ENCODE peak calls at places on chromosomes 4 and X, in nine cellular contexts. One of them, this sample, is unnamed.

GRCh38 chr4:140076307-140076706 is 77.7 kb downstream of the MAML3 start:
- DNase-seq in DMS153: no peak
- DNase-seq in nucleus accumbens: no peak
- DNase-seq in GM04504: no peak
- DNase-seq in NCI-H446 treated with DMSO at 0.1 percent for 48 hours: no peak
- DNase-seq in CD4-positive, alpha-beta T cell: no peak
- DNase-seq in smooth muscle cell of the brain vasculature: no peak
- DNase-seq in A673: no peak
- DNase-seq in NAMALWA: no peak
- DNase-seq in this sample: no peak

GRCh38 chr4:93827272-93827947 is 1.1 kb upstream of the ATOH1 start:
- DNase-seq in DMS153: no peak
- DNase-seq in nucleus accumbens: no peak
- DNase-seq in GM04504: no peak
- DNase-seq in NCI-H446 treated with DMSO at 0.1 percent for 48 hours: no peak
- DNase-seq in CD4-positive, alpha-beta T cell: no peak
- DNase-seq in smooth muscle cell of the brain vasculature: no peak
- DNase-seq in A673: no peak
- DNase-seq in NAMALWA: no peak
- DNase-seq in this sample: no peak

GRCh38 chr4:16827045-16827444 is 71.4 kb downstream of the LDB2 start:
- DNase-seq in DMS153: no peak
- DNase-seq in nucleus accumbens: no peak
- DNase-seq in GM04504: no peak
- DNase-seq in NCI-H446 treated with DMSO at 0.1 percent for 48 hours: no peak
- DNase-seq in CD4-positive, alpha-beta T cell: no peak
- DNase-seq in smooth muscle cell of the brain vasculature: no peak
- DNase-seq in A673: no peak
- DNase-seq in NAMALWA: no peak
- DNase-seq in this sample: no peak

GRCh38 chr4:165515201-165515600 is 136.4 kb downstream of the CPE start:
- DNase-seq in DMS153: no peak
- DNase-seq in nucleus accumbens: no peak
- DNase-seq in GM04504: no peak
- DNase-seq in NCI-H446 treated with DMSO at 0.1 percent for 48 hours: no peak
- DNase-seq in CD4-positive, alpha-beta T cell: no peak
- DNase-seq in smooth muscle cell of the brain vasculature: no peak
- DNase-seq in A673: no peak
- DNase-seq in NAMALWA: no peak
- DNase-seq in this sample: no peak

GRCh38 chr4:138406881-138407280 is 164.7 kb upstream of the SLC7A11 start:
- DNase-seq in DMS153: no peak
- DNase-seq in nucleus accumbens: no peak
- DNase-seq in GM04504: no peak
- DNase-seq in NCI-H446 treated with DMSO at 0.1 percent for 48 hours: no peak
- DNase-seq in CD4-positive, alpha-beta T cell: no peak
- DNase-seq in smooth muscle cell of the brain vasculature: no peak
- DNase-seq in A673: no peak
- DNase-seq in NAMALWA: no peak
- DNase-seq in this sample: no peak

GRCh38 chr4:172546782-172547181 is 621.8 kb upstream of the GALNT7 start:
- DNase-seq in DMS153: no peak
- DNase-seq in nucleus accumbens: no peak
- DNase-seq in GM04504: no peak
- DNase-seq in NCI-H446 treated with DMSO at 0.1 percent for 48 hours: no peak
- DNase-seq in CD4-positive, alpha-beta T cell: no peak
- DNase-seq in smooth muscle cell of the brain vasculature: no peak
- DNase-seq in A673: no peak
- DNase-seq in NAMALWA: peak
- DNase-seq in this sample: no peak

GRCh38 chr4:38745881-38746280 is 36.9 kb downstream of the TLR10 start:
- DNase-seq in DMS153: no peak
- DNase-seq in nucleus accumbens: no peak
- DNase-seq in GM04504: no peak
- DNase-seq in NCI-H446 treated with DMSO at 0.1 percent for 48 hours: no peak
- DNase-seq in CD4-positive, alpha-beta T cell: no peak
- DNase-seq in smooth muscle cell of the brain vasculature: no peak
- DNase-seq in A673: no peak
- DNase-seq in NAMALWA: no peak
- DNase-seq in this sample: no peak

GRCh38 chr4:78569291-78569821 is 17.8 kb downstream of the ANXA3 start:
- DNase-seq in DMS153: no peak
- DNase-seq in nucleus accumbens: no peak
- DNase-seq in GM04504: peak
- DNase-seq in NCI-H446 treated with DMSO at 0.1 percent for 48 hours: no peak
- DNase-seq in CD4-positive, alpha-beta T cell: no peak
- DNase-seq in smooth muscle cell of the brain vasculature: peak
- DNase-seq in A673: peak
- DNase-seq in NAMALWA: no peak
- DNase-seq in this sample: peak

GRCh38 chrX:16993791-16994318 is 47.4 kb downstream of the REPS2 start:
- DNase-seq in DMS153: no peak
- DNase-seq in nucleus accumbens: no peak
- DNase-seq in GM04504: no peak
- DNase-seq in NCI-H446 treated with DMSO at 0.1 percent for 48 hours: no peak
- DNase-seq in CD4-positive, alpha-beta T cell: no peak
- DNase-seq in smooth muscle cell of the brain vasculature: no peak
- DNase-seq in A673: no peak
- DNase-seq in NAMALWA: no peak
- DNase-seq in this sample: no peak

GRCh38 chrX:99078301-99078700 is 1331.8 kb downstream of the PCDH19 start:
- DNase-seq in DMS153: no peak
- DNase-seq in nucleus accumbens: no peak
- DNase-seq in GM04504: no peak
- DNase-seq in NCI-H446 treated with DMSO at 0.1 percent for 48 hours: no peak
- DNase-seq in CD4-positive, alpha-beta T cell: no peak
- DNase-seq in smooth muscle cell of the brain vasculature: no peak
- DNase-seq in A673: no peak
- DNase-seq in NAMALWA: no peak
- DNase-seq in this sample: no peak

GRCh38 chr4:106083065-106083464 is 187.8 kb downstream of the NPNT start:
- DNase-seq in DMS153: no peak
- DNase-seq in nucleus accumbens: no peak
- DNase-seq in GM04504: no peak
- DNase-seq in NCI-H446 treated with DMSO at 0.1 percent for 48 hours: no peak
- DNase-seq in CD4-positive, alpha-beta T cell: no peak
- DNase-seq in smooth muscle cell of the brain vasculature: no peak
- DNase-seq in A673: no peak
- DNase-seq in NAMALWA: no peak
- DNase-seq in this sample: no peak

GRCh38 chrX:40005290-40006011 is 92.3 kb downstream of the BCOR start:
- DNase-seq in DMS153: no peak
- DNase-seq in nucleus accumbens: no peak
- DNase-seq in GM04504: no peak
- DNase-seq in NCI-H446 treated with DMSO at 0.1 percent for 48 hours: no peak
- DNase-seq in CD4-positive, alpha-beta T cell: no peak
- DNase-seq in smooth muscle cell of the brain vasculature: no peak
- DNase-seq in A673: no peak
- DNase-seq in NAMALWA: no peak
- DNase-seq in this sample: no peak

GRCh38 chrX:40383360-40383759 is 197.4 kb upstream of the ATP6AP2 start:
- DNase-seq in DMS153: no peak
- DNase-seq in nucleus accumbens: no peak
- DNase-seq in GM04504: no peak
- DNase-seq in NCI-H446 treated with DMSO at 0.1 percent for 48 hours: no peak
- DNase-seq in CD4-positive, alpha-beta T cell: no peak
- DNase-seq in smooth muscle cell of the brain vasculature: no peak
- DNase-seq in A673: no peak
- DNase-seq in NAMALWA: peak
- DNase-seq in this sample: no peak

GRCh38 chr4:185993328-185993973 is 75.5 kb upstream of the TLR3 start:
- DNase-seq in DMS153: no peak
- DNase-seq in nucleus accumbens: no peak
- DNase-seq in GM04504: no peak
- DNase-seq in NCI-H446 treated with DMSO at 0.1 percent for 48 hours: no peak
- DNase-seq in CD4-positive, alpha-beta T cell: no peak
- DNase-seq in smooth muscle cell of the brain vasculature: no peak
- DNase-seq in A673: no peak
- DNase-seq in NAMALWA: no peak
- DNase-seq in this sample: no peak

GRCh38 chr4:61223385-61223784 is 23.3 kb downstream of the ADGRL3 start:
- DNase-seq in DMS153: no peak
- DNase-seq in nucleus accumbens: no peak
- DNase-seq in GM04504: no peak
- DNase-seq in NCI-H446 treated with DMSO at 0.1 percent for 48 hours: no peak
- DNase-seq in CD4-positive, alpha-beta T cell: no peak
- DNase-seq in smooth muscle cell of the brain vasculature: no peak
- DNase-seq in A673: no peak
- DNase-seq in NAMALWA: no peak
- DNase-seq in this sample: no peak

GRCh38 chrX:134484039-134484438 is 24.1 kb downstream of the HPRT1 start:
- DNase-seq in DMS153: peak
- DNase-seq in nucleus accumbens: no peak
- DNase-seq in GM04504: no peak
- DNase-seq in NCI-H446 treated with DMSO at 0.1 percent for 48 hours: no peak
- DNase-seq in CD4-positive, alpha-beta T cell: no peak
- DNase-seq in smooth muscle cell of the brain vasculature: peak
- DNase-seq in A673: peak
- DNase-seq in NAMALWA: peak
- DNase-seq in this sample: peak

GRCh38 chr4:89434364-89434988 is 126.9 kb upstream of the GPRIN3 start:
- DNase-seq in DMS153: peak
- DNase-seq in nucleus accumbens: no peak
- DNase-seq in GM04504: peak
- DNase-seq in NCI-H446 treated with DMSO at 0.1 percent for 48 hours: peak
- DNase-seq in CD4-positive, alpha-beta T cell: no peak
- DNase-seq in smooth muscle cell of the brain vasculature: peak
- DNase-seq in A673: peak
- DNase-seq in NAMALWA: peak
- DNase-seq in this sample: peak

GRCh38 chr4:44071959-44072955 is 376.4 kb downstream of the KCTD8 start:
- DNase-seq in DMS153: no peak
- DNase-seq in nucleus accumbens: no peak
- DNase-seq in GM04504: no peak
- DNase-seq in NCI-H446 treated with DMSO at 0.1 percent for 48 hours: no peak
- DNase-seq in CD4-positive, alpha-beta T cell: no peak
- DNase-seq in smooth muscle cell of the brain vasculature: no peak
- DNase-seq in A673: no peak
- DNase-seq in NAMALWA: no peak
- DNase-seq in this sample: no peak

GRCh38 chr4:156595041-156595440 is 376.6 kb downstream of the PDGFC start:
- DNase-seq in DMS153: no peak
- DNase-seq in nucleus accumbens: no peak
- DNase-seq in GM04504: no peak
- DNase-seq in NCI-H446 treated with DMSO at 0.1 percent for 48 hours: no peak
- DNase-seq in CD4-positive, alpha-beta T cell: no peak
- DNase-seq in smooth muscle cell of the brain vasculature: no peak
- DNase-seq in A673: no peak
- DNase-seq in NAMALWA: no peak
- DNase-seq in this sample: no peak

GRCh38 chrX:102808336-102808735 is 87.8 kb downstream of the GPRASP3 start:
- DNase-seq in DMS153: no peak
- DNase-seq in nucleus accumbens: no peak
- DNase-seq in GM04504: no peak
- DNase-seq in NCI-H446 treated with DMSO at 0.1 percent for 48 hours: no peak
- DNase-seq in CD4-positive, alpha-beta T cell: no peak
- DNase-seq in smooth muscle cell of the brain vasculature: no peak
- DNase-seq in A673: no peak
- DNase-seq in NAMALWA: no peak
- DNase-seq in this sample: no peak

GRCh38 chr4:187602339-187603092 is 393.1 kb upstream of the ZFP42 start:
- DNase-seq in DMS153: no peak
- DNase-seq in nucleus accumbens: no peak
- DNase-seq in GM04504: peak
- DNase-seq in NCI-H446 treated with DMSO at 0.1 percent for 48 hours: no peak
- DNase-seq in CD4-positive, alpha-beta T cell: no peak
- DNase-seq in smooth muscle cell of the brain vasculature: no peak
- DNase-seq in A673: peak
- DNase-seq in NAMALWA: no peak
- DNase-seq in this sample: peak

GRCh38 chrX:106035064-106035463 is 3.5 kb downstream of the SERPINA7 start:
- DNase-seq in DMS153: no peak
- DNase-seq in nucleus accumbens: no peak
- DNase-seq in GM04504: no peak
- DNase-seq in NCI-H446 treated with DMSO at 0.1 percent for 48 hours: no peak
- DNase-seq in CD4-positive, alpha-beta T cell: no peak
- DNase-seq in smooth muscle cell of the brain vasculature: no peak
- DNase-seq in A673: peak
- DNase-seq in NAMALWA: peak
- DNase-seq in this sample: no peak

GRCh38 chr4:88523325-88524129 is at the start of gene PYURF:
- DNase-seq in DMS153: peak
- DNase-seq in nucleus accumbens: peak
- DNase-seq in GM04504: peak
- DNase-seq in NCI-H446 treated with DMSO at 0.1 percent for 48 hours: peak
- DNase-seq in CD4-positive, alpha-beta T cell: peak
- DNase-seq in smooth muscle cell of the brain vasculature: peak
- DNase-seq in A673: peak
- DNase-seq in NAMALWA: peak
- DNase-seq in this sample: peak